ENCODE peak calls at places on chromosome 16, in ten cellular contexts. U is foreskin fibroblast, J is fibroblast of the aortic adventitia, R is heart right ventricle, C is omental fat pad, F is BJ, A is uterus, I is tibial nerve, S is psoas muscle, N is GM20000. P is an unnamed sample.

GRCh38 chr16:89366561-89367537 is 123.5 kb downstream of the ANKRD11 start:
- DNase-seq in U (no peak), J (no peak), R (no peak), C (no peak), F (no peak), A (no peak), I (no peak), S (no peak), N (no peak), P (no peak)

GRCh38 chr16:1899641-1900451 is 18.4 kb downstream of the HS3ST6 start:
- DNase-seq in U (no peak), J (no peak), R (no peak), C (no peak), F (no peak), A (no peak), I (no peak), S (no peak), N (no peak), P (no peak)

GRCh38 chr16:69131167-69131748 is 1.1 kb downstream of the CHTF8 start:
- DNase-seq in U (peak), J (no peak), R (peak), C (no peak), F (no peak), A (no peak), I (no peak), S (no peak), N (peak), P (no peak)

GRCh38 chr16:11948819-11949218 is 7.0 kb upstream of the NPIPB2 start:
- DNase-seq in U (no peak), J (no peak), R (no peak), C (no peak), F (no peak), A (no peak), I (no peak), S (no peak), N (no peak), P (no peak)

GRCh38 chr16:13529193-13529982 is 390.6 kb upstream of the ERCC4 start:
- DNase-seq in U (no peak), J (no peak), R (no peak), C (no peak), F (no peak), A (no peak), I (no peak), S (no peak), N (no peak), P (no peak)

GRCh38 chr16:9447195-9447551 is 355.7 kb downstream of the HAPSTR1 start:
- DNase-seq in U (no peak), J (no peak), R (peak), C (no peak), F (no peak), A (no peak), I (no peak), S (peak), N (no peak), P (no peak)

GRCh38 chr16:23502466-23502865 is 7.8 kb downstream of the GGA2 start:
- DNase-seq in U (no peak), J (no peak), R (no peak), C (no peak), F (no peak), A (no peak), I (no peak), S (no peak), N (no peak), P (no peak)

GRCh38 chr16:56812884-56813283 is 52.1 kb upstream of the SLC12A3 start:
- DNase-seq in U (peak), J (peak), R (no peak), C (no peak), F (no peak), A (no peak), I (no peak), S (no peak), N (no peak), P (no peak)

GRCh38 chr16:84486126-84486525 is 18.3 kb downstream of the MEAK7 start:
- DNase-seq in U (no peak), J (no peak), R (no peak), C (no peak), F (no peak), A (no peak), I (no peak), S (no peak), N (no peak), P (no peak)

GRCh38 chr16:1900452-1900774 is 17.8 kb downstream of the HS3ST6 start:
- DNase-seq in U (no peak), J (no peak), R (no peak), C (no peak), F (no peak), A (no peak), I (no peak), S (no peak), N (no peak), P (no peak)

GRCh38 chr16:53678756-53679334 is 24.8 kb downstream of the RPGRIP1L start:
- DNase-seq in U (no peak), J (no peak), R (no peak), C (no peak), F (no peak), A (no peak), I (no peak), S (no peak), N (no peak), P (no peak)

GRCh38 chr16:83842755-83843507 is 35.2 kb downstream of the HSBP1 start:
- DNase-seq in U (no peak), J (no peak), R (no peak), C (no peak), F (no peak), A (no peak), I (no peak), S (no peak), N (no peak), P (no peak)

GRCh38 chr16:64398795-64399194 is 723.1 kb downstream of the CDH11 start:
- DNase-seq in U (no peak), J (no peak), R (no peak), C (no peak), F (no peak), A (no peak), I (no peak), S (no peak), N (no peak), P (no peak)

GRCh38 chr16:51137097-51137496 is 14.0 kb downstream of the SALL1 start:
- DNase-seq in U (no peak), J (no peak), R (no peak), C (no peak), F (no peak), A (peak), I (no peak), S (no peak), N (no peak), P (no peak)

GRCh38 chr16:84571010-84571409 is 46.9 kb downstream of the COTL1 start:
- DNase-seq in U (no peak), J (no peak), R (no peak), C (no peak), F (no peak), A (no peak), I (no peak), S (no peak), N (no peak), P (no peak)

GRCh38 chr16:64882385-64882784 is 239.5 kb downstream of the CDH11 start:
- DNase-seq in U (peak), J (no peak), R (peak), C (no peak), F (no peak), A (peak), I (no peak), S (peak), N (no peak), P (no peak)

GRCh38 chr16:67190448-67191399 is 788 bp upstream of the EXOC3L1 start:
- DNase-seq in U (peak), J (peak), R (no peak), C (no peak), F (no peak), A (no peak), I (no peak), S (no peak), N (no peak), P (no peak)

GRCh38 chr16:11145173-11145820 is 110.7 kb downstream of the SOCS1 start:
- DNase-seq in U (peak), J (peak), R (no peak), C (no peak), F (no peak), A (no peak), I (no peak), S (peak), N (no peak), P (no peak)

GRCh38 chr16:83954577-83955016 is 1.6 kb downstream of the OSGIN1 start:
- DNase-seq in U (peak), J (peak), R (peak), C (no peak), F (no peak), A (peak), I (peak), S (peak), N (no peak), P (no peak)

DNA sequence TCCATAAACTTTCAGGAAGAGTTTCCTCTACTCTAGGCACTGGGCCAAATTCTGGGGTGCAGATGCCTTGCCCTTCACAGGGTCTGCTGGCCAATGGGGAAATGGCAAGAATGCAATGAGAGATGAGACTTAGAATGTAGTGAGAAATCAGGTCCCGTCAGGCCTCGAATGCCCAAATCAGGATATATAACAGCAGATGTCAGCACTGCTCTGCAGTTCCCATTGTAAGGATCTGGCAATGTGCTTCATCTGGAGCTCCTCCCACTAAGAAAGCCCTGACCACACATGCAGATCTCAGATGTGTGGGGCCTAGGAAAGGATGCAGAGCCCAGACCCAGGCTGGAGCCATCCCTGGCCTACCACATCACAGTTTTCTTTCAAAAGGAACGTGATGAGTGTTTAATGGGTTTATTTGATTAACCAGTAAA is 13.9 kb upstream of the LPCAT2 start:
- DNase-seq in U (peak), J (peak), R (peak), C (no peak), F (peak), A (peak), I (no peak), S (no peak), N (no peak), P (no peak)
- TF ChIP-seq CTCF in U (no peak), J (no peak), R (peak), C (no peak), F (peak), A (peak), I (peak), S (peak), N (no peak), P (peak)

GRCh38 chr16:15874745-15875314 is 13.6 kb downstream of the CEP20 start:
- DNase-seq in U (peak), J (peak), R (peak), C (no peak), F (no peak), A (peak), I (peak), S (peak), N (no peak), P (no peak)
- TF ChIP-seq CTCF in U (peak), J (peak), R (peak), C (peak), F (peak), A (peak), I (peak), S (peak), N (peak), P (peak)

GRCh38 chr16:48862087-48862532 is 252.1 kb upstream of the N4BP1 start:
- DNase-seq in U (peak), J (peak), R (no peak), C (no peak), F (peak), A (peak), I (no peak), S (no peak), N (no peak), P (no peak)
- TF ChIP-seq CTCF in U (peak), J (no peak), R (no peak), C (no peak), F (peak), A (peak), I (no peak), S (no peak), N (no peak), P (peak)

DNA sequence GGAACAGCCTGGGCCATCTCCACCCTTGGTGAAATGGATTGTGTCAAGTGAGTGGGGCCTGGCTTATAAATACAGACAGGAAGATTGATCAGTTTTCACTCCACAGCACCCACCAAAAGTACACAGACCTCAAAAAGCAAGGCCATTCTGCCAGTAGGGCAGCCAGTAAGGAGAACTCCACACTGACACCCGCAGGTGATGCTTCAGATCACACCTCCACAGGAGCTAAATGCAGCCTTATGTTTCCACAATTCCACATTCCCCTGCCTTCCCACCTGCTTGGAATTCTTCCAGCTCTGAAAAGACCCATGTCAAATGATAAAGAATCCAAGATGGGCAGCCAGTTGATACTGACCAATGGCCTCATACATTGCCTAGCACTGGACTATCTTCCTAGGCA is 191.1 kb downstream of the ZFHX3 start:
- DNase-seq in U (peak), J (no peak), R (no peak), C (no peak), F (no peak), A (no peak), I (no peak), S (no peak), N (peak), P (no peak)
- TF ChIP-seq CTCF in U (peak), J (peak), R (peak), C (no peak), F (peak), A (no peak), I (no peak), S (peak), N (peak), P (peak)

GRCh38 chr16:17053536-17054160 is 417.1 kb downstream of the XYLT1 start:
- DNase-seq in U (no peak), J (no peak), R (no peak), C (no peak), F (no peak), A (no peak), I (no peak), S (no peak), N (no peak), P (no peak)
- TF ChIP-seq CTCF in U (no peak), J (no peak), R (no peak), C (no peak), F (no peak), A (no peak), I (no peak), S (no peak), N (no peak), P (no peak)

GRCh38 chr16:75319513-75320401 is 68.3 kb upstream of the BCAR1 start:
- DNase-seq in U (peak), J (peak), R (no peak), C (no peak), F (peak), A (no peak), I (no peak), S (no peak), N (peak), P (no peak)
- TF ChIP-seq CTCF in U (peak), J (no peak), R (no peak), C (no peak), F (peak), A (no peak), I (no peak), S (no peak), N (no peak), P (no peak)

GRCh38 chr16:70295634-70296033 is 3.4 kb upstream of the DDX19B start:
- DNase-seq in U (no peak), J (no peak), R (no peak), C (no peak), F (no peak), A (no peak), I (no peak), S (no peak), N (no peak), P (no peak)
- TF ChIP-seq CTCF in U (no peak), J (no peak), R (no peak), C (no peak), F (no peak), A (no peak), I (no peak), S (no peak), N (no peak), P (no peak)

DNA sequence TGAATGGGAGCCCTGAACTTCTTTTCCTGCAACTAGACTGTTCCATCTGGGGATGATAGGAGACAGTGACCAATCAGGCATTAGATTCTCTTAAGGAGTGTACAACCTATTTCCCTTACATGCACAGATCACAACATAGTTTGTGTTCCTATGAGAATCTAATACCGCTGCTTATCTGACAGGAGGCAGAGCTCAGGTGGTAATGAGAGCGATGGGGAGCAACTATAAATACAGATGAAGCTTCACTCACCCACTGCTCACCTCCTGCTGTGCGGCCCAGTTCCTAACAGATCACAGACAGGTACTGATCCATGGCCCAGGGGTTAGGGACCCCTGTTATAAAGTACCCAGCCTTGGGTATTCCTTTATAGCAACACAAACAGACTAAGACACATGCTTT is 17.4 kb upstream of the ADAMTS18 start:
- DNase-seq in U (no peak), J (no peak), R (no peak), C (no peak), F (no peak), A (no peak), I (no peak), S (no peak), N (no peak), P (no peak)
- TF ChIP-seq CTCF in U (no peak), J (no peak), R (no peak), C (no peak), F (no peak), A (no peak), I (no peak), S (no peak), N (no peak), P (no peak)

GRCh38 chr16:86100205-86101134 is 201.5 kb downstream of the IRF8 start:
- DNase-seq in U (peak), J (peak), R (no peak), C (no peak), F (peak), A (no peak), I (no peak), S (no peak), N (no peak), P (no peak)
- TF ChIP-seq CTCF in U (no peak), J (no peak), R (no peak), C (no peak), F (no peak), A (no peak), I (no peak), S (no peak), N (no peak), P (no peak)